ENCODE peak calls at places on chromosomes 4 and X, in five cellular contexts. U is hepatocyte, F is nephron progenitor cell, Q is HT1080, P is Caco-2. Y is an unnamed sample.

GRCh38 chr4:25180524-25181131 is 20.4 kb upstream of the SEPSECS start:
- DNase-seq in U (peak), F (peak), Q (peak), P (peak), Y (no peak)

GRCh38 chr4:147310312-147310711 is 170.6 kb upstream of the EDNRA start:
- DNase-seq in U (no peak), F (no peak), Q (no peak), P (no peak), Y (no peak)

GRCh38 chr4:649751-650310 is 24.2 kb downstream of the ATP5ME start:
- DNase-seq in U (no peak), F (no peak), Q (no peak), P (no peak), Y (no peak)

GRCh38 chr4:23238848-23239247 is 546.1 kb downstream of the GBA3 start:
- DNase-seq in U (no peak), F (no peak), Q (no peak), P (no peak), Y (no peak)

GRCh38 chr4:74628808-74629616 is 165.3 kb downstream of the BTC start:
- DNase-seq in U (peak), F (no peak), Q (peak), P (no peak), Y (no peak)

GRCh38 chrX:69324851-69325250 is 159.6 kb upstream of the PJA1 start:
- DNase-seq in U (no peak), F (no peak), Q (no peak), P (no peak), Y (no peak)

GRCh38 chrX:150767045-150767395 is 73.8 kb downstream of the MTMR1 start:
- DNase-seq in U (no peak), F (no peak), Q (no peak), P (no peak), Y (no peak)

GRCh38 chrX:119459181-119459580 is 9.1 kb upstream of the SLC25A5 start:
- DNase-seq in U (no peak), F (no peak), Q (no peak), P (no peak), Y (no peak)

GRCh38 chr4:56506110-56506705 is 617 bp downstream of the ARL9 start:
- DNase-seq in U (peak), F (peak), Q (no peak), P (no peak), Y (no peak)

GRCh38 chr4:123104275-123104674 is 181.9 kb upstream of the NUDT6 start:
- DNase-seq in U (no peak), F (no peak), Q (no peak), P (no peak), Y (no peak)

GRCh38 chr4:106478152-106478551 is 109.6 kb upstream of the GIMD1 start:
- DNase-seq in U (no peak), F (no peak), Q (no peak), P (no peak), Y (no peak)

GRCh38 chr4:30068234-30068633 is 651.9 kb upstream of the PCDH7 start:
- DNase-seq in U (no peak), F (no peak), Q (no peak), P (no peak), Y (peak)

GRCh38 chrX:1535241-1536041 is 1.5 kb downstream of the P2RY8 start:
- DNase-seq in U (no peak), F (no peak), Q (no peak), P (no peak), Y (no peak)

GRCh38 chrX:100316987-100317386 is 93.1 kb downstream of the PCDH19 start:
- DNase-seq in U (no peak), F (no peak), Q (no peak), P (no peak), Y (no peak)

GRCh38 chr4:6692379-6692778 is 1.3 kb upstream of the S100P start:
- DNase-seq in U (no peak), F (no peak), Q (no peak), P (no peak), Y (no peak)

GRCh38 chrX:45758738-45759397 is 558.2 kb upstream of the DIPK2B start:
- DNase-seq in U (no peak), F (no peak), Q (no peak), P (no peak), Y (no peak)

GRCh38 chr4:40377462-40378385 is 42.6 kb downstream of the CHRNA9 start:
- DNase-seq in U (peak), F (no peak), Q (no peak), P (no peak), Y (no peak)

GRCh38 chr4:56655209-56655626 is 25.9 kb downstream of the HOPX start:
- DNase-seq in U (peak), F (peak), Q (no peak), P (no peak), Y (peak)

GRCh38 chr4:156941940-156942548 is 29.6 kb downstream of the PDGFC start:
- DNase-seq in U (peak), F (peak), Q (peak), P (peak), Y (no peak)

GRCh38 chrX:53324803-53325202 is 43.4 kb upstream of the IQSEC2 start:
- DNase-seq in U (no peak), F (no peak), Q (no peak), P (no peak), Y (no peak)

GRCh38 chrX:153554519-153555167 is 37.2 kb downstream of the ATP2B3 start:
- DNase-seq in U (peak), F (peak), Q (peak), P (peak), Y (peak)

GRCh38 chrX:66625525-66625924 is 13.4 kb downstream of the EDA2R start:
- DNase-seq in U (no peak), F (no peak), Q (no peak), P (no peak), Y (no peak)

GRCh38 chr4:72817012-72817411 is 248.0 kb upstream of the ADAMTS3 start:
- DNase-seq in U (no peak), F (no peak), Q (peak), P (no peak), Y (no peak)

GRCh38 chrX:101078716-101079115 is at the start of gene TMEM35A:
- DNase-seq in U (peak), F (peak), Q (no peak), P (no peak), Y (peak)

GRCh38 chr4:57249083-57249482 is 138.9 kb upstream of the IGFBP7 start:
- DNase-seq in U (no peak), F (no peak), Q (no peak), P (no peak), Y (no peak)